ENCODE peak calls at places on chromosomes 11 and 22, in five cellular contexts. T, N, B, K and P are unnamed samples.

GRCh38 chr11:22169833-22170232 is 23.1 kb upstream of the ANO5 start:
- DNase-seq in T (peak), N (no peak), B (no peak), K (no peak), P (no peak)

GRCh38 chr11:78714539-78714938 is 139.9 kb upstream of the NARS2 start:
- DNase-seq in T (no peak), N (no peak), B (no peak), K (no peak), P (no peak)

GRCh38 chr22:42114721-42115120 is 15.9 kb downstream of the CYP2D6 start:
- DNase-seq in T (peak), N (peak), B (peak), K (peak), P (no peak)

GRCh38 chr11:15327786-15328231 is 213.1 kb downstream of the INSC start:
- DNase-seq in T (peak), N (peak), B (peak), K (peak), P (peak)

GRCh38 chr11:64850979-64851567 is 6.6 kb upstream of the CDC42BPG start:
- DNase-seq in T (no peak), N (no peak), B (peak), K (peak), P (no peak)

GRCh38 chr22:36991220-36991619 is 28.0 kb downstream of the TST start:
- DNase-seq in T (no peak), N (peak), B (no peak), K (no peak), P (no peak)

GRCh38 chr11:79110308-79110707 is 330.5 kb downstream of the TENM4 start:
- DNase-seq in T (no peak), N (no peak), B (no peak), K (no peak), P (no peak)

GRCh38 chr11:64720640-64721358 is 2.2 kb downstream of the NRXN2 start:
- DNase-seq in T (no peak), N (no peak), B (no peak), K (no peak), P (no peak)

GRCh38 chr11:68776442-68777235 is 25.3 kb upstream of the TESMIN start:
- DNase-seq in T (no peak), N (no peak), B (no peak), K (no peak), P (no peak)

GRCh38 chr11:44280257-44280656 is 29.7 kb downstream of the ALX4 start:
- DNase-seq in T (no peak), N (no peak), B (no peak), K (no peak), P (no peak)

GRCh38 chr11:59281177-59281576 is 68.5 kb upstream of the MPEG1 start:
- DNase-seq in T (no peak), N (no peak), B (no peak), K (peak), P (no peak)

GRCh38 chr11:107247189-107247588 is 210.4 kb downstream of the CWF19L2 start:
- DNase-seq in T (no peak), N (no peak), B (no peak), K (no peak), P (no peak)

GRCh38 chr22:32482708-32483107 is 8.1 kb downstream of the FBXO7 start:
- DNase-seq in T (peak), N (no peak), B (no peak), K (no peak), P (no peak)

GRCh38 chr22:38435960-38436359 is 19.0 kb downstream of the KCNJ4 start:
- DNase-seq in T (no peak), N (no peak), B (no peak), K (no peak), P (no peak)

GRCh38 chr11:47499160-47499559 is 50.2 kb upstream of the RAPSN start:
- DNase-seq in T (no peak), N (no peak), B (no peak), K (no peak), P (no peak)

GRCh38 chr22:30270841-30271240 is 4.2 kb upstream of the OSM start:
- DNase-seq in T (peak), N (no peak), B (peak), K (no peak), P (no peak)

GRCh38 chr11:109648804-109649203 is 226.8 kb downstream of the C11orf87 start:
- DNase-seq in T (no peak), N (no peak), B (no peak), K (no peak), P (no peak)

GRCh38 chr11:129192150-129192549 is at the start of gene ARHGAP32:
- DNase-seq in T (no peak), N (peak), B (no peak), K (no peak), P (no peak)

GRCh38 chr11:8265681-8266241 is 2.1 kb upstream of the LMO1 start:
- DNase-seq in T (no peak), N (peak), B (no peak), K (no peak), P (no peak)

GRCh38 chr11:23897453-23898289 is 599.2 kb upstream of the LUZP2 start:
- DNase-seq in T (peak), N (no peak), B (peak), K (no peak), P (no peak)
- H3K27ac ChIP-seq in T (peak), N (no peak), B (peak), K (no peak), P (no peak)

DNA sequence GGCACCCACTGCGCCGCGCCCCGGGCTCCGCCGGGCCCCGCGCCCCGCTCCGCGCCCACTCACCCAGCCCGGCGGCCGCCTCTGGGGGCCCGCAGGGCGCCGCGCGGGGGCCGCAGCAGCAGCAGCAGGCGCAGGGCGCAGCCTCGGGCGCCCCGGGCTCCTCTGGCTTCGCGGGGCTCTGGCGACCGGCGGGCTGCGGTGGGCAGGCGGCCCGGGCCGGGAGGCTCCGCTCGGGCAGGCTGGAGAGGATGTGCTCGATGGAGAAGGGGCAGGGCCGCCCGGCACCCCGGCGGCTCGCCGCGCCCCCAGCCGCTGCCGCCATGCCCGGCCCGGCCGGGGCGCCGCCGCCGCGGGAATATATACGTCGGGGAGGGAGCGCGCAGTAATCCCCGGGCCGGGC is at the start of gene GSC2:
- DNase-seq in T (no peak), N (no peak), B (no peak), K (peak), P (no peak)
- H3K23ac ChIP-seq in T (no peak), N (peak), B (no peak), K (no peak), P (peak)

DNA sequence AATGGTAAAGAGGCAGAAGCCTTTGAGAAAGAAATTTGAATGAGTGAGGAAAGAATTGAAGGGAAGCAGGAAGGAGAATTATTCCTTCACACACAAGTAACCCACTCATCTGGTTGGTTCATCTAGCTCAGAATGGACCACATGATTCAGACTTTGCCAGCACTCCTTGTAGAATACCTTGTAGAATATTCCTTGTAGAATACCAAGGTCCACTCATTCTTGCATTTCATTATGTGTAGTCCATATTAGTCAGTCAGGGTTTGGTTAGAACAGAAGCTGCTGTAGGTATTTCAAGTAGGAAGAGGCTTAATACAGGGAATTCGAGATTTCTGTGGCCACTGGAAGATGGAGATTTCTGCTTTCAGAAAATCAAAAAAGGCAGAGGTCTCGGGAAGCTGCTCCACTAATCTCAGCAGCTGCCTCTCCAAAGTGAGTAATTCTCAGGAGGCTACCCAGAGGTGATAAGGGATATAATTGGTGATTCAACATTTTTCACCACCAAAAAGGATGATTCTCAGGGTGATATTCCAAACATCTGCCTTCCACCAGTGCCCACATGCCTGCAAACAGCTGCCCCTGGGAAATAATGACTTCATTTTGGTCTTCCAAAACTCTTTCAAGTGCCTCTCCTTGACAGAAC is 329.2 kb downstream of the TMEM135 start:
- DNase-seq in T (no peak), N (no peak), B (no peak), K (no peak), P (no peak)
- H3K9ac ChIP-seq in T (no peak), N (no peak), B (no peak), K (no peak), P (no peak)

DNA sequence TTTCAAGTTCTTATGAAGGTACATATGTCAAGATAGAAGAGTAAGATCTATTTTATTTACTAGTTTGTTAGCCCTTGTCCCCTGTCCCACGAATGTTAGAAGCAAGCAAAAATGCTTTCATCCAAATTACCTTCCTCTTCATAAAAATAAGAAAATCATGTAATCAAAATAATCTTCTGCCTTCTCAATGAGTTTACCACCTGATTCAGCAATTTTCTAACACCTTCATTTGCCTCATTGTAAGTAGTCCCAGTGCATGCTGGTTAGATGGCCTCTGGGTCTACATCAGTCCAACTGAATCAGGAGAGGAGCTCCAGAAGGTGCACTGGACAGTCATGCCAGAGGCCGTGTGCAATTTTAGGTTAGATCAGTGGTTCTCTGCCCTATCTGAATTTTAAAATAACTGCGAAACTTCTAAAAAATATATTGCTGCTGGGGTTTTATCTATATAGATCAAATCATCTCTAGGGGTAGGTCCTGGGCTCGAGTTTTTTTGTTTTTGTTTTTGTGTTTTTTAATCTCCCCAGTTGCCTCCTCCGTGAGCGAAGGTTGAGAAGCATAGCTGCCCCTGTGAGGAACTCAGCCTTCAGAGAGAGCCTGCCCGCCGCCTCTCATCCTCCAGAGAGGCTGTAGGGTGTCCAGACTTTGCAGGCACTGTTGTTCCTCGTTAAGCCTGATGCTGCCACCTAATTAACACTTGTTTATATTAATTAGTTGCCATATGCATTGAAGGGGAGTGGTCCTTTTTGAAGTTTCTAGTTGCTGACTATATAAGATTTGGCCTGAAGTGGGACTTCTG is 32.2 kb downstream of the C22orf31 start:
- DNase-seq in T (no peak), N (no peak), B (no peak), K (no peak), P (no peak)
- H3K27ac ChIP-seq in T (no peak), N (peak), B (peak), K (no peak), P (no peak)

DNA sequence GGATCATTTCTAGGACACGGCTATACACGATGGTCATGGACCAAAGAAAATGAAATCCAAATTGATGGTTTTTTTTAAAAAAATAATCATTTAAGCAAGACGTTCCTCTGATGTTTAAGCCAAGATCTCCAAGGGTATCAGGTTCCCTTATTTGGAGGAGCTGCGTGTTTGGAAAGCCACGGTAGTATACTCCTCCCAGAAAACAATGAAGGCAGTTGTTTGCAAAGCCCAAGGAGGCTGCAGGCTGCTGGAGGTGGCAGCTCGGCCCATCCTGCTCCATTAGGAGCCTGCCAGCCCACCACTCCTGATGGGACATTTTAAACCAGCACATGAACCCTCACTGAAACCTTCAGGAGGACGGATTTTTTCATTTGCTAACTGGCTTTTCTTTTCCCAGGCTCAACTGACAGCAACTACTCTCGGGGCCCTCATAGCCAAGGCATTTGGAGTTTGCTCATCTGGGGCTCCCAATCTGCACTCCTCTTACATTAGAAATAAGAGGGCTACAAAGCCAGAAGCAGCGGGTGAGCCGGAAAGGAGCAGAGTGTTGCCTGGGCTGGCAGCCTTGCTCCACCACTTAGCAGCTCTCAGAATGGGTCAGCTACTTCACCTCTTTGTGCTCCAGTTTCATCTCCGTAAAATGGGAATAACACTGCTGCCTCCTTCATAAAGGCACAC is 58.4 kb downstream of the ABTB2 start:
- DNase-seq in T (no peak), N (peak), B (no peak), K (no peak), P (peak)
- H3K23ac ChIP-seq in T (no peak), N (no peak), B (no peak), K (no peak), P (no peak)

GRCh38 chr11:133545199-133545709 is 13.0 kb upstream of the OPCML start:
- DNase-seq in T (no peak), N (no peak), B (no peak), K (no peak), P (no peak)
- H3K9ac ChIP-seq in T (no peak), N (no peak), B (no peak), K (no peak), P (no peak)

DNA sequence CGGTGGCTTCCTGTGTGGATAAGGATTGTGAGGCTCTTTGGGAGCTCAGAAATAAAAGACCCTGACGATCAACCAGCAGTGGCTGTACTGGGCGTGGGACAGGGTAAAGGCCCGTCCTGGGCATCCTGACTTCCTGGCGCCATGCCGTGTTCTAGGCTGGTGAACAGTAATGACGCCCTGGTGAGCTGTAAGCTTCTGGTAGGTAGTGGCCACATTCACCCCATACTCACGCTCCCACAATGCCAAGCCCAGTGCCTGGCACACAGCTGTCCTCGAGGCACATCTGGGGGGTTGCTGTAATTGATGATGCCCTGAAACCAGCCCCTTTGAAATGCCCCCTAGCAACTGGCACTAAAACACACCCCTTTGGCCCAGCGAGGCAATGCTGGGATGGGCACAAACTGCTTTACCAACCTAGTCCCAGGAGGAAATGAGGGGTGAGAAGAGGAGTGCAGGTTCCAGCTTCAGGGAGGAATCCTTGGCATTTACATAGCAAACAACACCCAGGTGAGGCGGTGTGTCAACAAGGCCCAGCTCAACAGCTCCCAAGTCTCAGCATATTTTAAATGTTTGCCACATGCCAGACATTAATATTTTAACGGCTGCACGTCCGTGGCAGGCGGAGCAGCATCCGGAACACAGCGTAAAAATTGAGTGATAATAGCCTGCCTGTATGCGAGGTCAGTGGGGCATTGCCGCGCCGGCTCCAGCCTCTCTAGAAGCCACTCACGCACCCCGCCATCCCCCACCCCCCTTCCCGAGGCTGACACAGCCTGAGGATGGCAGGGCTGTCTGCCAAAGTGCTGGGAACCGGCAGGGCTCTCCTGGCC is 79.3 kb downstream of the DSCAML1 start:
- DNase-seq in T (no peak), N (peak), B (no peak), K (peak), P (no peak)
- H3K27ac ChIP-seq in T (no peak), N (no peak), B (no peak), K (no peak), P (no peak)

DNA sequence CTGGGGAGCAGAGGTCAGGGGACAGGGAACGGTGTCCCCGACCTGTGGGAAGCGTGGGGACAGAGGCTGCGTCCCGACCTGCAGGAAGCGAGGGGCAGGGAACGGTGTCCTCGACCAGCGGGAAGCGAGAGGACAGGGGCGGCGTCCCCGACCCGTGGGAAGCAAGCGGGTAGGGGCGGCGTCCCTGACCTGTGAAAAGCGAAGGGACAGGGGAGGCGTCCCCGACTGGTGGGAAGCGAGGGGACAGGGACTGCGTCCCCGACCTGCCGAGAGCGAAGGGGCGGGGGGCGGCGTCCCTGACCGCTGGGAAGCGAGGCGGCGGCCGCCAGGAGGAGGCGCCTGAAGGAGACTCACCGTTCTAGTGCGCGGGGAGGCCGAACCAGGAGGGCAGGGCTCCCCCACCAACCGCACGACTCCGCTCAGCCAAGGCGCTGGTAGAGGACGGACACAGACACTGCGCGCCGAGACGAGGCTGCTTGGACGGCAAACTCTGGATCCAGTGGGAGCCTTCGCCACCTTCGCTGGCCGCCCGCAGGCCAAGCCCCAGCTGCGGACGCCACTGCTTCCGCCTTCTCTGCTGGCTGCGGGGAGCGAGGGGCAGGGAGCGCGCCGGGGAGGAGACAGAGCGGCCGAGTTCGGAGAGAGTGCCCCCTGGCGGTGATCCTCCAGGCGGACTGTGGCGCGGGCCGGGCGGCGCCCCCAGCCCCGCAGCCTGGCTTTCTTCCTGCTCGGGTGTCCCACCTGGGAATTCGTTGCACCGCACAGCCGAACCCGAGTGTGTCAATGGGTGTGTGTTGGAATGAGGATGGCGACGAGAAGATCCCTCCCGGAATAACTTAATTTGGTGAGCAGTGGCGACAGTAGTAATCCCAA is at the start of gene TRAF6:
- DNase-seq in T (peak), N (peak), B (peak), K (peak), P (peak)
- H3K23ac ChIP-seq in T (peak), N (peak), B (no peak), K (no peak), P (peak)

GRCh38 chr11:11993814-11994213 is 14.6 kb downstream of the DKK3 start:
- DNase-seq in T (peak), N (peak), B (peak), K (no peak), P (no peak)
- H3K9ac ChIP-seq in T (no peak), N (peak), B (peak), K (no peak), P (no peak)

DNA sequence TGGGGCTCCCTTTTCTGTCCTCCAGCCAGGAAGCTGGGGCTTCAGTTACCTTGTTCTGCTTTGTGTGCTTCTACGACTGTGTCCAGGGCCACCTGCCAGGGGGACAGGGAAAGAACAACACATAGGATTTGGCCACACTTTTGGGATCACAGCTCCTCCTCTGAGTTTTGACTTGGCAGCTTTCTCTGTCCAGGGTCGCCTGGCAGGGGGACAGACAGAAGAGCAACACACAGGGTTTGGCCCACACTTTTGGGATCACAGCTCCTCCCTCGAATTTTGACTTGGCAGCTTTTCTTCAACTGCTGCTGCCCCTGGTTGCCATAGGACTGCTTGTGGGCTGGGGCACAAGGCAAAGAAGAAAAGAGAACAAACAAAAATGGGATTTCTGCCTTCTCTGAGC is 19.1 kb downstream of the INCENP start:
- DNase-seq in T (no peak), N (no peak), B (no peak), K (no peak), P (no peak)
- H3K27ac ChIP-seq in T (no peak), N (no peak), B (no peak), K (no peak), P (no peak)